ENCODE peak calls at places on chromosomes 4 and X, in nine cellular contexts. B is fibroblast of the aortic adventitia, Q is tibial artery, D is NCI-H2171, W is GM04504, N is T-helper 1 cell, E is body of pancreas, V is cerebellar cortex, M is LHCN-M2. P is an unnamed sample.
A peak's percentile ranks its signal among the peaks of the same experiment; 100 is the strongest.

GRCh38 chr4:72302981-72303704 is 265.9 kb downstream of the ADAMTS3 start:
- DNase-seq in B (peak; percentile 62), Q (no peak), D (no peak), W (no peak), N (peak; percentile 13), E (peak; percentile 50), V (peak; percentile 60), M (peak; percentile 38), P (no peak)

GRCh38 chrX:65017464-65017863 is 41.2 kb upstream of the ZC4H2 start:
- DNase-seq in B (peak; percentile 1), Q (no peak), D (no peak), W (no peak), N (no peak), E (no peak), V (no peak), M (no peak), P (no peak)

GRCh38 chrX:153769865-153770605 is 6.0 kb downstream of the PLXNB3 start:
- DNase-seq in B (no peak), Q (no peak), D (no peak), W (no peak), N (no peak), E (no peak), V (no peak), M (no peak), P (no peak)

GRCh38 chrX:69028006-69028760 is 137.1 kb downstream of the PJA1 start:
- DNase-seq in B (no peak), Q (no peak), D (no peak), W (no peak), N (no peak), E (no peak), V (no peak), M (no peak), P (no peak)

GRCh38 chr4:89196745-89197144 is 85.4 kb downstream of the TIGD2 start:
- DNase-seq in B (peak; percentile 67), Q (no peak), D (no peak), W (no peak), N (no peak), E (peak; percentile 66), V (no peak), M (no peak), P (no peak)

GRCh38 chr4:125734504-125734903 is 419.7 kb downstream of the FAT4 start:
- DNase-seq in B (no peak), Q (no peak), D (no peak), W (no peak), N (no peak), E (no peak), V (no peak), M (no peak), P (no peak)

GRCh38 chrX:9163153-9163790 is 129.3 kb upstream of the FAM9B start:
- DNase-seq in B (peak; percentile 23), Q (no peak), D (peak; percentile 58), W (no peak), N (no peak), E (no peak), V (no peak), M (no peak), P (no peak)

GRCh38 chr4:176065365-176066249 is at the start of gene WDR17:
- DNase-seq in B (peak; percentile 62), Q (peak; percentile 89), D (peak; percentile 79), W (no peak), N (peak; percentile 39), E (peak; percentile 94), V (peak; percentile 97), M (peak; percentile 30), P (peak; percentile 59)

GRCh38 chrX:41722220-41722619 is 1.8 kb upstream of the GPR82 start:
- DNase-seq in B (no peak), Q (no peak), D (no peak), W (no peak), N (no peak), E (no peak), V (no peak), M (no peak), P (no peak)

GRCh38 chr4:78185117-78185516 is 128.0 kb downstream of the FRAS1 start:
- DNase-seq in B (no peak), Q (no peak), D (no peak), W (no peak), N (no peak), E (no peak), V (no peak), M (no peak), P (no peak)

GRCh38 chrX:40176256-40176978 is 78.7 kb upstream of the BCOR start:
- DNase-seq in B (no peak), Q (peak; percentile 84), D (no peak), W (no peak), N (peak; percentile 68), E (peak; percentile 75), V (no peak), M (peak; percentile 33), P (peak; percentile 52)

GRCh38 chr4:15171725-15172124 is 169.4 kb downstream of the CPEB2 start:
- DNase-seq in B (no peak), Q (no peak), D (no peak), W (no peak), N (no peak), E (no peak), V (no peak), M (no peak), P (no peak)

GRCh38 chr4:68375667-68376559 is 26.0 kb upstream of the YTHDC1 start:
- DNase-seq in B (peak; percentile 74), Q (no peak), D (peak; percentile 1), W (no peak), N (peak; percentile 36), E (peak; percentile 54), V (peak; percentile 53), M (peak; percentile 68), P (peak; percentile 5)

GRCh38 chr4:123014038-123014437 is 91.6 kb upstream of the NUDT6 start:
- DNase-seq in B (peak; percentile 13), Q (no peak), D (no peak), W (no peak), N (no peak), E (no peak), V (no peak), M (no peak), P (no peak)

GRCh38 chr4:147768113-147768512 is 36.2 kb downstream of the ARHGAP10 start:
- DNase-seq in B (peak; percentile 77), Q (no peak), D (no peak), W (peak; percentile 61), N (no peak), E (no peak), V (no peak), M (peak; percentile 80), P (peak; percentile 74)

GRCh38 chrX:153764786-153765137 is 713 bp downstream of the PLXNB3 start:
- DNase-seq in B (no peak), Q (no peak), D (no peak), W (no peak), N (no peak), E (no peak), V (no peak), M (no peak), P (no peak)

P was measured in gastrocnemius medialis.